ENCODE peak calls at places on chromosome 1, in seven cellular contexts. B is anterior cingulate cortex; K is RPMI7951; G is activated CD4-positive, CD25-positive, alpha-beta regulatory T cell; W is mesenteric fat pad; Z is neural crest cell; U is H7. T is an unnamed sample.

GRCh38 chr1:233490488-233490887 is 123.4 kb upstream of the KCNK1 start:
- DNase-seq in K (no peak), W (no peak), U (no peak), Z (no peak), G (no peak), B (no peak), T (peak)

GRCh38 chr1:206049919-206050600 is 2.9 kb upstream of the RHEX start:
- DNase-seq in B (no peak), Z (no peak), W (no peak), G (no peak), U (no peak), K (no peak), T (no peak)

GRCh38 chr1:150464422-150464826 is 22.8 kb upstream of the TARS2 start:
- DNase-seq in Z (peak), G (peak), W (no peak), U (peak), B (no peak), K (peak), T (peak)

GRCh38 chr1:94783342-94784264 is 36.6 kb upstream of the SLC44A3 start:
- DNase-seq in Z (no peak), U (no peak), B (no peak), G (no peak), W (no peak), K (peak), T (no peak)

GRCh38 chr1:50976890-50977574 is 7.0 kb downstream of the CDKN2C start:
- DNase-seq in Z (peak), G (no peak), W (no peak), B (no peak), K (peak), U (peak), T (peak)

GRCh38 chr1:175520186-175520585 is 223.2 kb downstream of the TNR start:
- DNase-seq in G (no peak), U (no peak), K (peak), Z (no peak), B (no peak), W (no peak), T (no peak)

GRCh38 chr1:227764019-227764391 is 28.8 kb downstream of the SNAP47 start:
- DNase-seq in U (peak), B (no peak), W (no peak), Z (no peak), K (peak), G (no peak), T (no peak)

GRCh38 chr1:229140018-229140417 is 130.9 kb upstream of the RAB4A start:
- DNase-seq in G (no peak), W (no peak), U (no peak), Z (no peak), K (no peak), B (no peak), T (no peak)

GRCh38 chr1:77438239-77438913 is 156.6 kb downstream of the AK5 start:
- DNase-seq in Z (no peak), B (no peak), G (no peak), K (peak), W (no peak), U (no peak), T (no peak)